ENCODE peak calls at places on chromosomes 13 and 19, in six cellular contexts. L is GM04504; Z is osteocyte; V is HTR-8/SVneo; N is stimulated activated CD8-positive, alpha-beta memory T cell treated with anti-CD3 and anti-CD28 coated beads, Interleukin-7, amount 100 ng/mL, for 4 hours; A is uterus. Y is an unnamed sample.

GRCh38 chr19:11405846-11406643 is 13.1 kb downstream of the RGL3 start:
- DNase-seq in L (no peak), Z (no peak), V (no peak), N (peak), A (no peak), Y (no peak)

GRCh38 chr19:18431351-18432197 is 6.4 kb downstream of the ISYNA1 start:
- DNase-seq in L (no peak), Z (no peak), V (no peak), N (no peak), A (no peak), Y (no peak)

GRCh38 chr13:98105929-98106336 is 37.0 kb upstream of the FARP1 start:
- DNase-seq in L (peak), Z (no peak), V (no peak), N (no peak), A (no peak), Y (no peak)

GRCh38 chr13:94778986-94779385 is 66.6 kb upstream of the SOX21 start:
- DNase-seq in L (no peak), Z (no peak), V (no peak), N (no peak), A (no peak), Y (no peak)

GRCh38 chr13:33032037-33032625 is 15.9 kb downstream of the KL start:
- DNase-seq in L (no peak), Z (no peak), V (no peak), N (no peak), A (no peak), Y (no peak)

GRCh38 chr13:112193463-112194166 is 126.7 kb downstream of the SOX1 start:
- DNase-seq in L (no peak), Z (no peak), V (no peak), N (no peak), A (no peak), Y (no peak)

GRCh38 chr19:38808741-38809140 is 4.0 kb downstream of the LGALS4 start:
- DNase-seq in L (no peak), Z (no peak), V (no peak), N (no peak), A (no peak), Y (no peak)

GRCh38 chr13:60448907-60449510 is 52.0 kb downstream of the TDRD3 start:
- DNase-seq in L (peak), Z (no peak), V (peak), N (no peak), A (no peak), Y (no peak)

GRCh38 chr13:72839831-72840426 is 58.0 kb downstream of the PIBF1 start:
- DNase-seq in L (peak), Z (no peak), V (peak), N (no peak), A (no peak), Y (peak)